ENCODE peak calls at places on chromosomes 16 and 17, in seven cellular contexts. E is astrocyte of the cerebellum, N is pancreas, I is dorsolateral prefrontal cortex, D is ovary, T is fibroblast of lung, P is fibroblast of mammary gland. W is an unnamed sample.

GRCh38 chr16:50335198-50335958 is 33.4 kb downstream of the BRD7 start:
- DNase-seq in P (peak), D (no peak), E (no peak), N (no peak), T (peak), I (no peak), W (no peak)

GRCh38 chr17:40538019-40538935 is 27.0 kb downstream of the CCR7 start:
- DNase-seq in D (no peak), E (no peak), N (peak), T (no peak), P (peak), I (peak), W (no peak)

GRCh38 chr17:28398280-28398981 is 7.6 kb downstream of the SLC46A1 start:
- DNase-seq in I (no peak), P (peak), E (no peak), T (peak), N (no peak), D (no peak), W (no peak)

GRCh38 chr17:2705263-2705662 is 6.3 kb downstream of the CLUH start:
- DNase-seq in T (peak), I (no peak), D (no peak), P (peak), E (no peak), N (no peak), W (no peak)

GRCh38 chr16:14286381-14287230 is 215.5 kb downstream of the MRTFB start:
- DNase-seq in N (no peak), D (no peak), P (no peak), T (peak), E (no peak), I (no peak), W (no peak)

GRCh38 chr16:83233153-83233552 is 574.6 kb upstream of the HSBP1 start:
- DNase-seq in E (no peak), I (no peak), T (peak), N (no peak), D (no peak), P (peak), W (no peak)

GRCh38 chr17:61468263-61468907 is 16.2 kb downstream of the TBX4 start:
- DNase-seq in E (no peak), T (peak), N (no peak), I (no peak), P (no peak), D (no peak), W (no peak)

GRCh38 chr17:40515491-40516041 is 14.1 kb upstream of the TNS4 start:
- DNase-seq in E (no peak), N (no peak), P (no peak), D (no peak), I (no peak), T (no peak), W (no peak)

GRCh38 chr17:67096609-67097008 is 52.3 kb downstream of the CACNG1 start:
- DNase-seq in P (no peak), E (no peak), I (no peak), D (no peak), T (no peak), N (no peak), W (no peak)

GRCh38 chr17:41446806-41447205 is 6.0 kb upstream of the KRT38 start:
- DNase-seq in N (no peak), P (peak), T (peak), I (no peak), E (no peak), D (no peak), W (no peak)

GRCh38 chr17:73476890-73477350 is 165.1 kb upstream of the CDC42EP4 start:
- DNase-seq in E (no peak), I (no peak), N (no peak), T (no peak), D (no peak), P (no peak), W (no peak)

GRCh38 chr17:16342979-16343378 is 10.3 kb downstream of the CENPV start:
- DNase-seq in N (no peak), I (peak), T (peak), P (peak), D (no peak), E (no peak), W (no peak)

GRCh38 chr17:50219939-50220465 is 18.6 kb upstream of the COL1A1 start:
- DNase-seq in N (no peak), D (no peak), I (no peak), E (no peak), P (peak), T (peak), W (no peak)

GRCh38 chr17:29855686-29856085 is 74.3 kb downstream of the SSH2 start:
- DNase-seq in I (no peak), D (no peak), N (no peak), T (peak), E (no peak), P (peak), W (no peak)

GRCh38 chr17:50272246-50272645 is 2.0 kb upstream of the TMEM92 start:
- DNase-seq in N (no peak), P (no peak), T (no peak), I (no peak), E (no peak), D (peak), W (no peak)

GRCh38 chr17:41651625-41652460 is 27.5 kb upstream of the KRT17 start:
- DNase-seq in E (no peak), D (no peak), P (no peak), T (no peak), N (peak), I (no peak), W (no peak)

GRCh38 chr17:76816590-76817135 is 51.5 kb upstream of the MGAT5B start:
- DNase-seq in D (no peak), E (peak), I (peak), N (peak), T (peak), P (peak), W (peak)

GRCh38 chr17:56373981-56374380 is 219.5 kb upstream of the NOG start:
- DNase-seq in T (no peak), N (no peak), D (no peak), E (no peak), P (no peak), I (no peak), W (no peak)

GRCh38 chr17:9217151-9218067 is 196.1 kb downstream of the NTN1 start:
- DNase-seq in E (no peak), N (no peak), D (no peak), I (peak), T (peak), P (peak), W (peak)

GRCh38 chr17:57915980-57916757 is 39.0 kb downstream of the CUEDC1 start:
- DNase-seq in P (no peak), E (no peak), D (no peak), T (no peak), I (no peak), N (no peak), W (no peak)

DNA sequence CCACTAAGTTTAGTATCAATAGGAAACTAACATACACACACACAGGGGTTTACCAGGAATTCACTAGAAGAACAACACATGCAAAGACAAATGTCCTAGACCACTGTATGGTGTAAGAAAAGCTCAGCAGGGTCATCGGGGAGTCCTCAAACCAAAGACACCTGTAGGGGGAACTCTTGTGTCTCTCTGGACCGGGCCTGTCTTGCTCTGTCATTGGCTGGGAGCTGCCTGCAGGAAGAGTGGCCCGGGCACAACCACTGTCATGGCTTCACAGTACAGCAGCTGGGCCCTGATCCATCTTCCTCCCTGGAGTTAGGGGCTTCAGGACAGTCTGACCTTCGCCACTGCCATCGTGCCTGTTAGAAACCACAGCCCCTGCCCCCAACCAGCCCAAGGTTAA is 263.6 kb upstream of the DYNLRB2 start:
- DNase-seq in D (no peak), N (no peak), P (no peak), I (no peak), E (no peak), T (no peak), W (no peak)
- TF ChIP-seq CTCF in D (no peak), N (no peak), P (no peak), I (no peak), E (no peak), T (no peak), W (no peak)

DNA sequence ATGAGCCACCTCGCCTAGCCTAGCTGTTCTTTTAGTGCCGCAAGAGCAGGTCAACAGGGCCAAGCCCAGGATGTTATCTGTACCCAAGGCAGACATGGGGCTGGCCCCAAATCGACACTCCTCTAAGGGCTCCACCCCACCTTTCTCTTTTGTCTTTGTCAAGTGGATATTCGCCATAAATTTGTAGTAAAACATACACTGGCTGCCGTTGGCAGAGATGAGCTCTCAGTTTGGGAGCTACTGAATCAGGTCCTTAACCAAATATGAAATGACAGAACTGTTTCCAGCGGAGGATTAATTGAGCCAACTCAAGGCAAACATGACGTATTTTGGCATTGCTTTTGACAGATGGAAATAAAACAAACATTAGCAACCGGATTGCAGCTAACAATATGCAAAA is 556.9 kb upstream of the CDH5 start:
- DNase-seq in P (no peak), E (no peak), N (peak), I (no peak), D (no peak), T (peak), W (no peak)
- TF ChIP-seq CTCF in P (no peak), E (no peak), N (no peak), I (no peak), D (no peak), T (no peak), W (no peak)

GRCh38 chr17:80863626-80864025 is 128.0 kb upstream of the CHMP6 start:
- DNase-seq in P (no peak), D (no peak), E (no peak), T (no peak), N (no peak), I (no peak), W (no peak)

GRCh38 chr17:80861892-80862291 is 129.7 kb upstream of the CHMP6 start:
- DNase-seq in E (no peak), P (peak), N (no peak), I (peak), T (peak), D (no peak), W (no peak)

GRCh38 chr17:80861360-80861861 is 130.2 kb upstream of the CHMP6 start:
- DNase-seq in D (no peak), I (no peak), N (no peak), T (peak), P (no peak), E (no peak), W (no peak)

GRCh38 chr17:80862341-80862969 is 129.2 kb upstream of the CHMP6 start:
- DNase-seq in N (no peak), P (no peak), T (no peak), D (no peak), E (no peak), I (no peak), W (no peak)

GRCh38 chr17:80862978-80863377 is 128.7 kb upstream of the CHMP6 start:
- DNase-seq in E (no peak), N (no peak), P (no peak), D (no peak), T (no peak), I (no peak), W (no peak)
- TF ChIP-seq CTCF in E (no peak), N (no peak), P (no peak), D (no peak), T (no peak), I (no peak), W (no peak)

GRCh38 chr17:81514485-81514734 is 1.8 kb upstream of the ACTG1 start:
- DNase-seq in T (no peak), I (no peak), E (no peak), D (no peak), P (no peak), N (no peak), W (no peak)

GRCh38 chr17:81514735-81515529 is 2.3 kb upstream of the ACTG1 start:
- DNase-seq in I (peak), P (peak), D (peak), N (peak), E (peak), T (peak), W (peak)

GRCh38 chr17:81512984-81513668 is 527 bp upstream of the ACTG1 start:
- DNase-seq in I (peak), T (peak), D (peak), P (peak), E (no peak), N (peak), W (no peak)

GRCh38 chr17:81512560-81512983 is at the start of gene ACTG1:
- DNase-seq in D (peak), T (peak), N (peak), E (peak), I (peak), P (peak), W (peak)

DNA sequence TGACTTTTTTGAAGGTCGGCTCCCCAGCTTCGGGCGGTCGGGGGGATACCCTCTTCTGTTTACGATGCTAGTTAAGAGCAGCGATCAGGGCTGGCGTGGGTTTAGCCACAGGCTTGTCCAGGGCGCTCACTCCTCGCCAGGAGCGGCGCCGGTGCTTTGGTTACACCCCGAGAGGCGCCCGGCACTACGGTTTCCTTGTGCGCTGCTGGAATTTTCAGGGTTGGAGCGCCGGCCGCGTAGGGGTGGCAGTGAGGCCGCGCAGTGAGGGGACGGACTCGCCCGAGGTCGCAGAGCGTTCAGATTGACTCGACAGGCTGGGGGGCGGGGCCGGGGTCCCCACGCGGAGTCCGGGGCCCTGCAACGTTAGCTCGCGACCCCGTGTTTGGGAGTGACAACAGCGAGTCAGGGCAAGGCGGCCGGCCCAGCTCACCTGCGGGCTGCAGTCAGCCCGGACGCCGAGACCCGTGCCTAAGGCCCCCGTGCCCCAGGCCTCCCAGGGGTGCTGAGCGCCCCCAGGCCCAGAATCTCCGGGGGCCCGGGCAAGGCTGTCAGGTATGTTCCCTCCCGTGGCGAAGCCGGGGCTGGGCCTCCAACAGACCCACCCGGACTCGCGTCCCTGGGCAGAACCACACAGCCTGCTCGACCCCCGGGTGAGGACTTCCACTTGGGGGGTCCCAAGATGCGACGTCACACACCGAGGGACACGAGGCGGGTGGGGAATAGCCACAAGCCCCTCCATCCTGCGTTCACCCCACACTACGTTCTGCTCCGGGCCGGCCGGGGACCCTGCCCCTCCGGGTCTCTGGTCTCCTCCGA is 1.3 kb upstream of the ACTG1 start:
- DNase-seq in T (peak), I (peak), P (peak), D (peak), N (peak), E (peak), W (no peak)
- TF ChIP-seq CTCF in T (no peak), I (no peak), P (no peak), D (no peak), N (no peak), E (no peak), W (no peak)

DNA sequence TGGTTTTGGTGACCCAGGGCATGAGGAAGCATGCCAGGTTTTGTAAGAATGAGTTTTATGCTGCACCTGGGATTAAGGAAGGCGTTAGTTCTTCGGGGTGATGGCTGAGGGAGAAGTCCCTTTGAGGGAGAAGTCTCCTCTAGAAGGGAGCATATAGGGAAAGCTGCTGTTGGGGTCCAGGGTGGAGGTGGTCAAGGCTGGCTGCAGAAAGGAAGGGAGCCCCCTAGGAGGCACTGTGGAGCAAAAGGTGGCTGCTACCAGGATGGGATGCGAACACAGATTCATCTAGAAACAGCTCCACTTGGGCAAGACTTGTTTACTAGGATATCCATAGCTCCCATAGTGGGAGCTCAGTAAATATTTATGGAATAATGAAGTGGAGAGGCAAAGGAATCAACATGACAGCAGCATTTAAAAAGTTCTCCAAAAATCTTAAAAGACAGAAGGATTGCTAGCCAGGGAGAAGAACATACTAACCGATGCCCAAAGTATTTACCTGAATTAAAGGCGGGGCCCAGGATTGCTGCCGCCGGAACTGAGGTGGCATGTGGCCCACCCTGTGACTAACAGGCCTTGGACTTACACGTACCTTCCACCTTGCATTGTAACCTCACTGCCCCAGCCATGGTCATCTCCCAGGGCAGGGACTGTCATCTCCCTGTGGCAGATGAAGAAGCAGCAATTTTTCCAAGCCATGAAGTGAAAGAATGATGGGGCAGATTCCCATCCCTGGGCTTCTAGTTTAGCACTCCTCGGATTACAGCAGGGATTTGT is 7.1 kb upstream of the LPCAT2 start:
- DNase-seq in E (no peak), I (no peak), D (no peak), N (no peak), T (no peak), P (no peak), W (no peak)
- TF ChIP-seq CTCF in E (peak), I (no peak), D (no peak), N (no peak), T (peak), P (peak), W (peak)

GRCh38 chr17:75182319-75182568 is 515 bp downstream of the SUMO2 start:
- DNase-seq in D (no peak), E (no peak), I (no peak), P (no peak), T (no peak), N (no peak), W (no peak)
- TF ChIP-seq CTCF in D (no peak), E (no peak), I (peak), P (no peak), T (no peak), N (no peak), W (no peak)

GRCh38 chr17:37558299-37558698 is 50.9 kb downstream of the SYNRG start:
- DNase-seq in D (no peak), I (no peak), N (no peak), P (no peak), T (no peak), E (no peak), W (no peak)
- TF ChIP-seq CTCF in D (no peak), I (no peak), N (no peak), P (no peak), T (no peak), E (no peak), W (no peak)

DNA sequence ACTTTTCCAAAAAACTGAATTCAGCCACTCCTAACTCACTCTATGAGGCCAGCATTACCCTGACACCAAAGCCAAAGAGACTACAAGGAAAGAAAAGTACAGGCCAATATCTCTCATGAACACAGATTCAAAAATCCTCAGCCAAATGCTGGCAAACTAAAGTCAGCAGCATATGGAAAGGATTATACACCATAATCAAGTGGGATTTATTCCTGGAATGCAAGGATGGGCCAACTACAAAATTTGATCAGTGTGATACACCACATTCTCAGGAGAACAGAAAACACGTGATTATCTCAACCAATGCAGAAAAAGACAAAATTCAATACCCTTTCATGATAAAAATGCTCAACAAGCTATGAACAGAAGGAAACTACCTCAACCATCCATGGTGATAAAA is 7.7 kb upstream of the AATK start:
- DNase-seq in P (peak), D (no peak), N (no peak), E (no peak), T (no peak), I (no peak), W (peak)
- TF ChIP-seq CTCF in P (no peak), D (no peak), N (no peak), E (no peak), T (no peak), I (no peak), W (no peak)

DNA sequence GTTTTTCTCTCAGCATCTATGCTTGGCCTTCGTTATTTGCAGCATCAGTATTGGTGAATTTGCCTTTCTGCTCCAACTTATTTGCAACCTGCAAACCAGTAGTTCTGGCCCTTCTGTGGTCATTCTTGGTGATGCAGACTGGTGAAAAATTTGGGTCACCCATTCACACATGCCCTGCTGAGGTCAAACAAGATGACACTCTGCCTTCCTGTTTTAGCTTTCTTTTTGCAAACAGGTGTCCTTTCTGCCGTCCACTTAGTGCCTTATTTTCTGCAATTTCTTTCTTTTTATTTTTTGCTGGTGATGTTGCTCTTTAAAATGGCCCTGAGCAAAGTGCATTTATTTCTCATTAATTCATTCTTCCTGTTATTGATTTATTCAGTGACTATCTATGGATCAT is 31.3 kb downstream of the PLCG2 start:
- DNase-seq in D (no peak), T (no peak), P (no peak), N (no peak), E (no peak), I (no peak), W (no peak)
- TF ChIP-seq CTCF in D (no peak), T (no peak), P (no peak), N (no peak), E (no peak), I (no peak), W (no peak)